ENCODE peak calls at places on chromosomes 7 and 10, in six cellular contexts. A is sigmoid colon, E is MM.1S, T is neuronal stem cell, L is fibroblast of lung, O is PC-3. D is an unnamed sample.

GRCh38 chr7:129831424-129832058 is 121.2 kb downstream of the UBE2H start:
- DNase-seq in A (no peak), E (no peak), T (peak; percentile 42), L (peak; percentile 79), O (peak; percentile 76), D (no peak)

GRCh38 chr7:123494193-123494796 is 40.1 kb downstream of the IQUB start:
- DNase-seq in A (no peak), E (peak; percentile 69), T (no peak), L (peak; percentile 60), O (peak; percentile 70), D (peak; percentile 52)

GRCh38 chr7:156929789-156930539 is 19.5 kb upstream of the NOM1 start:
- DNase-seq in A (no peak), E (no peak), T (no peak), L (no peak), O (no peak), D (no peak)

GRCh38 chr10:34163075-34163905 is 651.8 kb downstream of the PARD3 start:
- DNase-seq in A (no peak), E (no peak), T (no peak), L (peak; percentile 7), O (peak; percentile 45), D (peak; percentile 32)

GRCh38 chr10:69883680-69884375 is 82.1 kb downstream of the COL13A1 start:
- DNase-seq in A (no peak), E (no peak), T (no peak), L (no peak), O (no peak), D (no peak)

GRCh38 chr10:88131561-88132139 is 268.2 kb downstream of the PTEN start:
- DNase-seq in A (no peak), E (no peak), T (no peak), L (no peak), O (no peak), D (no peak)

GRCh38 chr7:45702751-45703150 is 128.6 kb downstream of the ADCY1 start:
- DNase-seq in A (no peak), E (no peak), T (no peak), L (no peak), O (no peak), D (no peak)

GRCh38 chr7:42730621-42731020 is 181.2 kb downstream of the C7orf25 start:
- DNase-seq in A (no peak), E (no peak), T (no peak), L (no peak), O (no peak), D (no peak)

GRCh38 chr7:2809903-2810628 is 34.0 kb downstream of the GNA12 start:
- DNase-seq in A (peak; percentile 15), E (no peak), T (no peak), L (no peak), O (peak; percentile 25), D (no peak)

GRCh38 chr10:33253411-33253810 is 81.1 kb downstream of the NRP1 start:
- DNase-seq in A (no peak), E (no peak), T (no peak), L (no peak), O (peak; percentile 79), D (no peak)

GRCh38 chr7:82050134-82050533 is 280.3 kb upstream of the HGF start:
- DNase-seq in A (no peak), E (no peak), T (no peak), L (peak; percentile 72), O (peak; percentile 94), D (no peak)

GRCh38 chr7:149310113-149310836 is 48.3 kb downstream of the ZNF783 start:
- DNase-seq in A (no peak), E (peak; percentile 56), T (no peak), L (peak; percentile 88), O (peak; percentile 80), D (peak; percentile 71)

GRCh38 chr10:70759769-70760168 is 25.4 kb downstream of the TBATA start:
- DNase-seq in A (peak; percentile 44), E (no peak), T (no peak), L (no peak), O (no peak), D (no peak)

GRCh38 chr10:89144836-89145235 is 62.3 kb downstream of the CH25H start:
- DNase-seq in A (no peak), E (no peak), T (no peak), L (no peak), O (no peak), D (no peak)
- H3K27ac ChIP-seq in A (no peak overlapping the region), E (no peak overlapping the region), T (no peak overlapping the region), L (no peak overlapping the region), O (no peak overlapping the region), D (no peak overlapping the region)

DNA sequence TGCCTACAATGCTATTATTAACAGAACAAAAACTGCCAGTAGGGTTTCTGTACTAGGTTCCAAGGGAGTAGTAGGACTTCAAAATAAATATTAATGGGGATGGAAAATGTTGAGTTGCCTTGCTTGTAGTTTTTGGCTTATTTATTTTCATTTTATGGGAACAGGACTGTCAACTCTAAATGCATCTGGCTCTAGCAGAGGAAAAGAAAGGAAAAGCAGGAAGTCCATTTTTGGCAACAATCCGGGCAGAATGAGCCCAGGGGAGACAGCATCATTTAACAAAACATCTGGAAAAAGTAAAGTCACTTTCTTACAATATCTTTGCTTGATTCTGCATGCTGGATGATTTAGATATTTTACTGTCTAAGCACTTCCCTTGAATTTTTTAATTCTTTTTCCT is 69.4 kb downstream of the NOC3L start:
- DNase-seq in A (peak; percentile 75), E (no peak), T (no peak), L (peak; percentile 16), O (no peak), D (no peak)
- H3K27ac ChIP-seq in A (no peak overlapping the region), E (no peak overlapping the region), T (no peak overlapping the region), L (no peak overlapping the region), O (no peak overlapping the region), D (no peak overlapping the region)

DNA sequence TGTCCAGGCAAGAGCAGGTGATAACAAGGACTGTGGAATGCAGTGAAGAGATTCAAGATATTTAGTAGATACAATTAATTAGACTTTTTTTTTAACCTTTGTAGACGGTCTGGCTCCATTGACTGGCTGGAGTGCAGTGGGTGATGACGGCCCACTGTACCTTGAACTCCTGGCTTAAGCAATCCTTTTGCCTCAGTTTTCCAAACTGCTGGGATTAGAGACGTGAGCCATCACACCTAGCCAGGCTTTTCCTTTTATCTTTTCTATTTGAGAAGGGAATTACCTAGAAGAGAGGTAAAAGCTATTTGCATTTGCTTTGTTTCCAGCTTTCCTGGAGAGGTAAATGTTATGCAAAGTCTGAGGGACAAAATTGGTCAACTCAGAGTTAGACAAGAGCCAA is 213.0 kb upstream of the MAGI2 start:
- DNase-seq in A (no peak), E (no peak), T (no peak), L (no peak), O (no peak), D (no peak)
- H3K27ac ChIP-seq in A (no peak overlapping the region), E (no peak overlapping the region), T (no peak overlapping the region), L (no peak overlapping the region), O (no peak overlapping the region), D (no peak overlapping the region)

DNA sequence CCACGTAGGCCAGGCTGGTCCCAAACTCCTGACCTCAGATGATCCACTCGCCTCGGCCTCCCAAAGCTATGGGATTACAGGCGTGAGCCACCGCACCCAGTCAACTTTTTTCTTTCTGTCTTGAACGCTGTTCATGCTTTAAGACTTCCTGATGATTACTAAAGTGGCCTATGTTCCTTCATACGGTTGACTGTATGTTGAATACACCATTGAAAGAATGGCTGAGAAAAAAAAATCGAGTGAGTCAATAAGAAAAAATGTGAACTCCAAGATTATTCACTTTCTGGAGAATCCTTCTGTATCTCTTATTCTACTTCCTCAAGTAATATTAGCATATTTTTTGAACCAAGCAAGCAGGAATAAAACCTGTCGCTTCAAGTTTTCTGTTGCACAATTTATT is 955.0 kb downstream of the GATA3 start:
- DNase-seq in A (no peak), E (no peak), T (no peak), L (no peak), O (peak; percentile 11), D (no peak)
- H3K27ac ChIP-seq in A (no peak overlapping the region), E (no peak overlapping the region), T (no peak overlapping the region), L (no peak overlapping the region), O (no peak overlapping the region), D (no peak overlapping the region)

GRCh38 chr10:90227259-90227658 is 525.9 kb downstream of the KIF20B start:
- DNase-seq in A (no peak), E (no peak), T (no peak), L (peak; percentile 74), O (peak; percentile 93), D (no peak)

GRCh38 chr10:90222372-90222771 is 521.0 kb downstream of the KIF20B start:
- DNase-seq in A (no peak), E (no peak), T (no peak), L (peak; percentile 97), O (peak; percentile 80), D (no peak)

GRCh38 chr10:90226526-90226925 is 525.1 kb downstream of the KIF20B start:
- DNase-seq in A (no peak), E (no peak), T (no peak), L (no peak), O (no peak), D (no peak)

GRCh38 chr10:90222939-90223338 is 521.5 kb downstream of the KIF20B start:
- DNase-seq in A (no peak), E (no peak), T (no peak), L (no peak), O (no peak), D (no peak)

DNA sequence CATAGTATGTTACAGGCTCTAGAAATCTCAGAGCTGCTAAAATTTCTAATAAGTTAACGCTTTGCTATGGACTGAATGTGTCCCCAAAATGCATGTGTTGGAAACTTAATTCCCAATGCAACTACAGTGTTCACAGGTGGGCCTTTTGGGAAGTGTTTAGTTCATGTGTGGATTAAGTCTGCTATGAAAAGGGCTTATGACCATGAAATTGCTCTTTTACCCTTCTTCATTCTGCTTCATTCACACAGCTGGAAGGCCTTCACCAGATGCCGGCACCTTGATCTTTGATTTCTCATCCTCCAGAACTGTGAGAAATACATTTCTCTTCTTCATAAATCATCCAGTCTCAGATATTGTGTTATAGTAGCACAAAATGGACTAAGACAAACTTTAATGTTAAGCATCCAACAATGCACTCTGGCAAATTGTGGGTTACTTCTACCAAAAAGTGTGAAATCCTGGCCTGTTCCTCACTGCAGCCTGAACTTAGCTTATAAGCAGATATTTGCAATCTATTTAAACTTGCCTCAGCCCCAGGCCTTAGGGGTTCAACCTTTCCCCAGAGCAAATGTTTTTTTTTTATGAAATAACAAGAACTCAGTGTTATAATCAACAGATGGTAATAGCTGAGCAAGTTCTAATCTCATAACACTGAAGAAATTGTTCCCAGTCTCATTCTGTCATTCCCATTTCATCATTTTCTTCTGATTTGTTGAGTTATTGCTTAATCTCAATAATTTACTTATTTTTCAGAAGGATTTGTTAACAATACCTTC is 523.6 kb downstream of the KIF20B start:
- DNase-seq in A (no peak), E (no peak), T (no peak), L (peak; percentile 52), O (no peak), D (no peak)
- H3K27ac ChIP-seq in A (no peak overlapping the region), E (no peak overlapping the region), T (no peak overlapping the region), L (no peak overlapping the region), O (no peak overlapping the region), D (no peak overlapping the region)

DNA sequence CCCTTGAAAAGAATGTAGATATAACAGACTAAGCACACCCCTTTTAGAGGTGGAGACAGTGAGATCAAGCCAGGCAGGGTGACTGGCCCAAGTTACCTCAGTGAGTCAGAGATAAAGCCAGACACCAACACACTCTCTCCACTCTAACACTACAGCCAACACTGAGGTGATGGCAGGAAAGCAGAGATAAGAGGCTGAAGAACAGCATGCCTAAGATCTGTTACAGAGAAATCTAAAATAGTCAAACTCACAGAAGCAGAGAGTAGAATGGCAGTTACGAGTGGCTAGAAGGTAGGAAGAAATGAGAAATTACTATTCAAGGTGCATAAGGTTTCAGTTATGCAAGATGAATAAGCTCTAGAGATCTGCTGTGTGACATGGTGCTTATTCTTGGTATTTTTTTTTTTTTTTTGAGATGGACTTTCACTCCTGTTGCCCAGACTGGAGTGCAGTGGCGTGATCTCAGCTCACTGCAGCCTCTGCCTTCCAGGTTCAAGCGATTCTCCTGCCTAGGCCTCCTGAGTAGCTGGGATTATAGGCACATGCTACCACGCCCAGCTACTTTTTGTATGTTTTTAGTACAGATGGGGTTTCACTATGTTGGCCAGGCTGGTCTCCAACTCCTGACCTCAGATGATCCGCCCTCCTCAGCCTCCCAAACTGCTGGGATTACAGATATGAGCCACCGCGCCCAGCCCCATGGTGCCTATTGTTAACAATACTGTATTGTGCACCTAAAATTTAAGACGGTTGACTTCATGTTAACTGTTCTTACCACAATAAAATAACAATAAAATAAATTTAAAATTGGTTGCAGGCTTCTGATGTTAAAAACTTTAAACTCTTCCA is 28.7 kb downstream of the ICA1 start:
- DNase-seq in A (no peak), E (no peak), T (no peak), L (no peak), O (no peak), D (peak; percentile 80)
- H3K27ac ChIP-seq in A (no peak overlapping the region), E (no peak overlapping the region), T (no peak overlapping the region), L (no peak overlapping the region), O (no peak overlapping the region), D (peak overlapping the region; percentile 83)

D was measured in K562.